ENCODE peak calls at places on chromosomes 2 and 18, in five cellular contexts. Y, D, W, Q and A are unnamed samples.

GRCh38 chr2:109102588-109103233 is 26.3 kb upstream of the SH3RF3 start:
- DNase-seq in W (no peak), Q (no peak), Y (no peak), D (no peak), A (no peak)

GRCh38 chr2:44362207-44363015 is 664 bp downstream of the CAMKMT start:
- DNase-seq in Y (peak), Q (peak), D (peak), W (peak), A (peak)

GRCh38 chr2:157036715-157037114 is 220.8 kb upstream of the GALNT5 start:
- DNase-seq in Q (no peak), D (no peak), W (no peak), Y (no peak), A (no peak)

GRCh38 chr2:195706161-195706900 is 49.3 kb downstream of the SLC39A10 start:
- DNase-seq in Q (no peak), W (no peak), Y (no peak), D (no peak), A (no peak)

GRCh38 chr2:83851066-83851465 is 608.0 kb downstream of the SUCLG1 start:
- DNase-seq in D (no peak), Q (no peak), W (no peak), Y (no peak), A (no peak)

GRCh38 chr2:97808816-97809215 is 95.4 kb downstream of the ZAP70 start:
- DNase-seq in W (no peak), Q (no peak), Y (no peak), D (no peak), A (no peak)

GRCh38 chr2:159399716-159400525 is 113.4 kb upstream of the WDSUB1 start:
- DNase-seq in Y (no peak), W (no peak), Q (no peak), D (peak), A (no peak)

GRCh38 chr18:49778826-49779465 is 34.4 kb downstream of the ACAA2 start:
- DNase-seq in Q (peak), D (no peak), W (no peak), Y (no peak), A (no peak)

GRCh38 chr2:85666937-85667336 is 1.1 kb downstream of the SFTPB start:
- DNase-seq in D (no peak), Y (no peak), Q (no peak), W (no peak), A (no peak)

GRCh38 chr2:85668009-85668856 is at the start of gene SFTPB:
- DNase-seq in Q (no peak), Y (no peak), D (no peak), W (no peak), A (no peak)

GRCh38 chr2:85668857-85669142 is 801 bp upstream of the SFTPB start:
- DNase-seq in W (no peak), D (no peak), Q (no peak), Y (no peak), A (no peak)

GRCh38 chr2:85667561-85668008 is 414 bp downstream of the SFTPB start:
- DNase-seq in Y (no peak), D (no peak), Q (no peak), W (no peak), A (no peak)

GRCh38 chr2:85669549-85669948 is 1.6 kb upstream of the SFTPB start:
- DNase-seq in Q (peak), D (no peak), Y (no peak), W (no peak), A (no peak)
- H3K27ac ChIP-seq in Q (no peak), D (no peak), Y (no peak), W (no peak), A (no peak)

GRCh38 chr18:27605107-27605834 is 420.2 kb upstream of the CHST9 start:
- DNase-seq in D (peak), Q (peak), W (peak), Y (peak), A (peak)
- H3K27ac ChIP-seq in D (no peak), Q (no peak), W (no peak), Y (no peak), A (no peak)

DNA sequence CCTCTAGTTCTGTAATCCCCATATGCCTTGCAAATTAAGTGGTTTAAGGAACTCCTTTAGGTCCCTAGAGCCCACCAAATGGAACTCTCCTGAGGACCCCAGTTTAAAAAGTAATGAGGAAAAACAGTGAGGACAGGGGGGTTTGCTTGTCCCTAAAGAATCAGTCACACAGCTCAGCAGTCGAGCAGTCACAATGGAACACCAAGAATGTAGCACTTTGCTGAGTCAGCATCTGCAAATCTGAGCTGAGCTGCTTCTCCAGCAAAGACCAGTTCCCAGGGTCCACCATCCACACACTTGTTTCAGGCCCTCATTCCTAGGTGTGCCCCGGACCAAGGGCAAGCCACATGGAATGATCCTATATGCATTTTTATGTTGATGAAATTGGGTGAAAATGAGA is 46.2 kb upstream of the NEDD4L start:
- DNase-seq in D (no peak), Q (no peak), Y (no peak), W (no peak), A (no peak)
- H3K27ac ChIP-seq in D (no peak), Q (no peak), Y (no peak), W (no peak), A (no peak)

GRCh38 chr18:73859998-73860397 is 287.6 kb downstream of the FBXO15 start:
- DNase-seq in Y (no peak), D (no peak), W (no peak), Q (no peak), A (no peak)
- H3K27ac ChIP-seq in Y (no peak), D (no peak), W (no peak), Q (no peak), A (no peak)

GRCh38 chr2:118224888-118225264 is 136.6 kb downstream of the INSIG2 start:
- DNase-seq in Y (no peak), D (no peak), Q (no peak), W (no peak), A (no peak)
- H3K27ac ChIP-seq in Y (no peak), D (no peak), Q (no peak), W (no peak), A (no peak)